ENCODE peak calls at places on chromosomes 11 and 22, in eight cellular contexts. One of them, this sample, is unnamed.

GRCh38 chr11:3958301-3958700 is 102.8 kb downstream of the STIM1 start:
- DNase-seq in tibial artery: no peak
- DNase-seq in heart right ventricle: no peak
- DNase-seq in dorsolateral prefrontal cortex: no peak
- DNase-seq in A673: no peak
- DNase-seq in retinal pigment epithelial cell: no peak
- DNase-seq in endothelial cell of umbilical vein: no peak
- DNase-seq in keratinocyte: no peak
- DNase-seq in this sample: no peak

GRCh38 chr11:69639843-69640242 is 1.1 kb upstream of the CCND1 start:
- DNase-seq in heart right ventricle: no peak
- DNase-seq in A673: no peak
- DNase-seq in retinal pigment epithelial cell: no peak
- DNase-seq in endothelial cell of umbilical vein: no peak
- DNase-seq in tibial artery: no peak
- DNase-seq in keratinocyte: no peak
- DNase-seq in dorsolateral prefrontal cortex: no peak
- DNase-seq in this sample: no peak

GRCh38 chr11:121153472-121153871 is 52.4 kb downstream of the TECTA start:
- DNase-seq in endothelial cell of umbilical vein: no peak
- DNase-seq in keratinocyte: no peak
- DNase-seq in tibial artery: no peak
- DNase-seq in retinal pigment epithelial cell: no peak
- DNase-seq in dorsolateral prefrontal cortex: no peak
- DNase-seq in heart right ventricle: no peak
- DNase-seq in A673: no peak
- DNase-seq in this sample: no peak

GRCh38 chr22:24402460-24403192 is 24.8 kb upstream of the ADORA2A start:
- DNase-seq in dorsolateral prefrontal cortex: peak; percentile 63
- DNase-seq in endothelial cell of umbilical vein: peak; percentile 97
- DNase-seq in heart right ventricle: peak; percentile 90
- DNase-seq in A673: peak; percentile 81
- DNase-seq in retinal pigment epithelial cell: peak; percentile 77
- DNase-seq in tibial artery: peak; percentile 88
- DNase-seq in keratinocyte: peak; percentile 28
- DNase-seq in this sample: peak; percentile 92

GRCh38 chr22:26903030-26903856 is 245.9 kb downstream of the MIAT start:
- DNase-seq in keratinocyte: no peak
- DNase-seq in heart right ventricle: no peak
- DNase-seq in endothelial cell of umbilical vein: no peak
- DNase-seq in A673: peak; percentile 83
- DNase-seq in tibial artery: no peak
- DNase-seq in dorsolateral prefrontal cortex: peak; percentile 18
- DNase-seq in retinal pigment epithelial cell: no peak
- DNase-seq in this sample: no peak

GRCh38 chr11:34318111-34319037 is 39.4 kb downstream of the ABTB2 start:
- DNase-seq in endothelial cell of umbilical vein: no peak
- DNase-seq in dorsolateral prefrontal cortex: no peak
- DNase-seq in A673: no peak
- DNase-seq in tibial artery: no peak
- DNase-seq in keratinocyte: no peak
- DNase-seq in retinal pigment epithelial cell: peak; percentile 46
- DNase-seq in heart right ventricle: no peak
- DNase-seq in this sample: peak; percentile 17

GRCh38 chr11:120132645-120133185 is 5.2 kb downstream of the TRIM29 start:
- DNase-seq in A673: no peak
- DNase-seq in endothelial cell of umbilical vein: no peak
- DNase-seq in dorsolateral prefrontal cortex: no peak
- DNase-seq in tibial artery: no peak
- DNase-seq in heart right ventricle: no peak
- DNase-seq in retinal pigment epithelial cell: no peak
- DNase-seq in keratinocyte: no peak
- DNase-seq in this sample: no peak

GRCh38 chr11:45366839-45367238 is 80.7 kb upstream of the SYT13 start:
- DNase-seq in endothelial cell of umbilical vein: no peak
- DNase-seq in retinal pigment epithelial cell: no peak
- DNase-seq in dorsolateral prefrontal cortex: no peak
- DNase-seq in tibial artery: no peak
- DNase-seq in A673: peak; percentile 64
- DNase-seq in heart right ventricle: no peak
- DNase-seq in keratinocyte: no peak
- DNase-seq in this sample: no peak

GRCh38 chr11:65384301-65384889 is 1.9 kb upstream of the SLC25A45 start:
- DNase-seq in A673: peak; percentile 56
- DNase-seq in tibial artery: no peak
- DNase-seq in heart right ventricle: no peak
- DNase-seq in dorsolateral prefrontal cortex: no peak
- DNase-seq in keratinocyte: no peak
- DNase-seq in endothelial cell of umbilical vein: peak; percentile 59
- DNase-seq in retinal pigment epithelial cell: no peak
- DNase-seq in this sample: no peak

GRCh38 chr11:27248430-27249207 is 114.4 kb downstream of the CCDC34 start:
- DNase-seq in keratinocyte: no peak
- DNase-seq in retinal pigment epithelial cell: no peak
- DNase-seq in A673: no peak
- DNase-seq in heart right ventricle: peak; percentile 41
- DNase-seq in endothelial cell of umbilical vein: no peak
- DNase-seq in tibial artery: no peak
- DNase-seq in dorsolateral prefrontal cortex: no peak
- DNase-seq in this sample: no peak

GRCh38 chr11:67410369-67410831 is 5.1 kb upstream of the CARNS1 start:
- DNase-seq in retinal pigment epithelial cell: no peak
- DNase-seq in tibial artery: no peak
- DNase-seq in keratinocyte: no peak
- DNase-seq in A673: no peak
- DNase-seq in heart right ventricle: no peak
- DNase-seq in endothelial cell of umbilical vein: no peak
- DNase-seq in dorsolateral prefrontal cortex: peak; percentile 84
- DNase-seq in this sample: no peak

GRCh38 chr22:44363214-44363979 is 50.6 kb upstream of the SHISAL1 start:
- DNase-seq in keratinocyte: peak; percentile 75
- DNase-seq in dorsolateral prefrontal cortex: peak; percentile 22
- DNase-seq in heart right ventricle: peak; percentile 92
- DNase-seq in tibial artery: peak; percentile 87
- DNase-seq in A673: no peak
- DNase-seq in endothelial cell of umbilical vein: peak; percentile 85
- DNase-seq in retinal pigment epithelial cell: peak; percentile 37
- DNase-seq in this sample: peak; percentile 91

GRCh38 chr11:71971676-71972075 is 27.0 kb upstream of the IL18BP start:
- DNase-seq in retinal pigment epithelial cell: no peak
- DNase-seq in A673: peak; percentile 9
- DNase-seq in tibial artery: no peak
- DNase-seq in endothelial cell of umbilical vein: no peak
- DNase-seq in keratinocyte: no peak
- DNase-seq in dorsolateral prefrontal cortex: no peak
- DNase-seq in heart right ventricle: no peak
- DNase-seq in this sample: no peak

GRCh38 chr22:37647928-37648327 is 8.5 kb downstream of the SH3BP1 start:
- DNase-seq in dorsolateral prefrontal cortex: no peak
- DNase-seq in heart right ventricle: no peak
- DNase-seq in A673: peak; percentile 91
- DNase-seq in endothelial cell of umbilical vein: no peak
- DNase-seq in tibial artery: no peak
- DNase-seq in retinal pigment epithelial cell: peak; percentile 96
- DNase-seq in keratinocyte: no peak
- DNase-seq in this sample: no peak

GRCh38 chr11:61598886-61599868 is 18.3 kb upstream of the SYT7 start:
- DNase-seq in endothelial cell of umbilical vein: no peak
- DNase-seq in retinal pigment epithelial cell: no peak
- DNase-seq in heart right ventricle: peak; percentile 38
- DNase-seq in dorsolateral prefrontal cortex: peak; percentile 35
- DNase-seq in tibial artery: no peak
- DNase-seq in A673: no peak
- DNase-seq in keratinocyte: no peak
- DNase-seq in this sample: no peak

GRCh38 chr11:119885067-119885466 is 156.1 kb upstream of the NECTIN1 start:
- DNase-seq in A673: no peak
- DNase-seq in tibial artery: no peak
- DNase-seq in heart right ventricle: no peak
- DNase-seq in endothelial cell of umbilical vein: no peak
- DNase-seq in retinal pigment epithelial cell: no peak
- DNase-seq in keratinocyte: no peak
- DNase-seq in dorsolateral prefrontal cortex: no peak
- DNase-seq in this sample: no peak

GRCh38 chr11:19344661-19345518 is 104.1 kb upstream of the E2F8 start:
- DNase-seq in heart right ventricle: peak; percentile 34
- DNase-seq in A673: peak; percentile 18
- DNase-seq in keratinocyte: peak; percentile 41
- DNase-seq in dorsolateral prefrontal cortex: peak; percentile 79
- DNase-seq in endothelial cell of umbilical vein: peak; percentile 43
- DNase-seq in retinal pigment epithelial cell: no peak
- DNase-seq in tibial artery: peak; percentile 60
- DNase-seq in this sample: peak; percentile 73

GRCh38 chr11:61971177-61972111 is 4.0 kb upstream of the FTH1 start:
- DNase-seq in retinal pigment epithelial cell: peak; percentile 99
- DNase-seq in A673: peak; percentile 99
- DNase-seq in keratinocyte: peak; percentile 95
- DNase-seq in endothelial cell of umbilical vein: peak; percentile 99
- DNase-seq in dorsolateral prefrontal cortex: peak; percentile 95
- DNase-seq in heart right ventricle: peak; percentile 99
- DNase-seq in tibial artery: peak; percentile 99
- DNase-seq in this sample: peak; percentile 92

GRCh38 chr11:34366522-34366921 is 8.7 kb upstream of the ABTB2 start:
- DNase-seq in dorsolateral prefrontal cortex: no peak
- DNase-seq in endothelial cell of umbilical vein: peak; percentile 14
- DNase-seq in tibial artery: no peak
- DNase-seq in heart right ventricle: no peak
- DNase-seq in keratinocyte: no peak
- DNase-seq in retinal pigment epithelial cell: no peak
- DNase-seq in A673: peak; percentile 74
- DNase-seq in this sample: peak; percentile 78

GRCh38 chr11:2709429-2709828 is 9.6 kb upstream of the KCNQ1OT1 start:
- DNase-seq in tibial artery: no peak
- DNase-seq in A673: no peak
- DNase-seq in dorsolateral prefrontal cortex: no peak
- DNase-seq in retinal pigment epithelial cell: no peak
- DNase-seq in heart right ventricle: no peak
- DNase-seq in endothelial cell of umbilical vein: no peak
- DNase-seq in keratinocyte: no peak
- DNase-seq in this sample: no peak

GRCh38 chr11:2711161-2711560 is 11.4 kb upstream of the KCNQ1OT1 start:
- DNase-seq in heart right ventricle: no peak
- DNase-seq in A673: no peak
- DNase-seq in dorsolateral prefrontal cortex: no peak
- DNase-seq in tibial artery: no peak
- DNase-seq in endothelial cell of umbilical vein: no peak
- DNase-seq in keratinocyte: no peak
- DNase-seq in retinal pigment epithelial cell: no peak
- DNase-seq in this sample: no peak

GRCh38 chr11:2708151-2708581 is 8.4 kb upstream of the KCNQ1OT1 start:
- DNase-seq in dorsolateral prefrontal cortex: no peak
- DNase-seq in keratinocyte: no peak
- DNase-seq in heart right ventricle: no peak
- DNase-seq in tibial artery: peak; percentile 47
- DNase-seq in endothelial cell of umbilical vein: no peak
- DNase-seq in A673: no peak
- DNase-seq in retinal pigment epithelial cell: no peak
- DNase-seq in this sample: no peak

GRCh38 chr11:2707736-2708135 is 7.9 kb upstream of the KCNQ1OT1 start:
- DNase-seq in heart right ventricle: no peak
- DNase-seq in dorsolateral prefrontal cortex: no peak
- DNase-seq in endothelial cell of umbilical vein: no peak
- DNase-seq in keratinocyte: no peak
- DNase-seq in retinal pigment epithelial cell: no peak
- DNase-seq in tibial artery: no peak
- DNase-seq in A673: no peak
- DNase-seq in this sample: no peak

DNA sequence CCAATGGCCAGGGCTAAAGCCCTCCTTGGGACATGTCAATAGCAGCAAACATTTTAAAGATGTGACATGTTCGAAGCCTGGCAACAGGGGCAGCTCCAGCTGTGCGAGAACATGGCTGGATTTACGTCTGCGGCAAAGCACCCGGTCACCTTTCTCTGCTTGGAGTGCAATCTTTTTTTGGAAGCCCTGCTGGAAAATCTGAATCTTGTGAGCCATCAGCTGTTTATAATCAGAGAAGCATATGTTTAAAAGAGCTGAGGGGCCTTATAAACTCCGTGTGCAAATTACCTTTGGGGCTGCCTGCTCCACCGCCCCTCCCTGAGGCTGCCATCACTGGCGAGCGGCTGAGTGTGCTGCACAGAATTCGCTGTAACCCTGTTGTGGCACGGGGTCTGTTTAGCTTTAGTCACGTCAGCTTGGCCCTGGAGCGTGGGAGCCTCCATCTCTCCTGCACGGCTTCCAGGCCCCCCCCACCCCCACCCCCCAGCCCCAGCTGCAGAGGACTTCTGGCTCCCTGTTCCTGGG is 9.0 kb upstream of the KCNQ1OT1 start:
- DNase-seq in retinal pigment epithelial cell: no peak
- DNase-seq in endothelial cell of umbilical vein: no peak
- DNase-seq in tibial artery: no peak
- DNase-seq in keratinocyte: no peak
- DNase-seq in A673: no peak
- DNase-seq in dorsolateral prefrontal cortex: no peak
- DNase-seq in heart right ventricle: no peak
- DNase-seq in this sample: no peak
- H3K4me3 ChIP-seq in retinal pigment epithelial cell: no peak overlapping the region
- H3K4me3 ChIP-seq in endothelial cell of umbilical vein: no peak overlapping the region
- H3K4me3 ChIP-seq in tibial artery: peak overlapping the region; percentile 3
- H3K4me3 ChIP-seq in keratinocyte: no peak overlapping the region
- H3K4me3 ChIP-seq in A673: no peak overlapping the region
- H3K4me3 ChIP-seq in dorsolateral prefrontal cortex: no peak overlapping the region
- H3K4me3 ChIP-seq in heart right ventricle: no peak overlapping the region
- H3K4me3 ChIP-seq in this sample: no peak overlapping the region

GRCh38 chr11:9314291-9315077 is at the start of gene TMEM41B:
- DNase-seq in retinal pigment epithelial cell: peak; percentile 96
- DNase-seq in endothelial cell of umbilical vein: peak; percentile 98
- DNase-seq in dorsolateral prefrontal cortex: peak; percentile 94
- DNase-seq in A673: peak; percentile 98
- DNase-seq in tibial artery: peak; percentile 97
- DNase-seq in keratinocyte: peak; percentile 92
- DNase-seq in heart right ventricle: peak; percentile 98
- DNase-seq in this sample: peak; percentile 99
- TF ChIP-seq CTCF in retinal pigment epithelial cell: peak; percentile 24
- TF ChIP-seq CTCF in endothelial cell of umbilical vein: no peak
- TF ChIP-seq CTCF in dorsolateral prefrontal cortex: peak; percentile 42
- TF ChIP-seq CTCF in A673: no peak
- TF ChIP-seq CTCF in tibial artery: no peak
- TF ChIP-seq CTCF in keratinocyte: peak; percentile 26
- TF ChIP-seq CTCF in heart right ventricle: no peak
- TF ChIP-seq CTCF in this sample: peak; percentile 14

GRCh38 chr11:829116-829945 is 1.6 kb downstream of the CRACR2B start:
- DNase-seq in keratinocyte: no peak
- DNase-seq in tibial artery: no peak
- DNase-seq in endothelial cell of umbilical vein: peak; percentile 92
- DNase-seq in dorsolateral prefrontal cortex: no peak
- DNase-seq in retinal pigment epithelial cell: no peak
- DNase-seq in heart right ventricle: no peak
- DNase-seq in A673: no peak
- DNase-seq in this sample: no peak
- H3K4me3 ChIP-seq in keratinocyte: peak overlapping the region; percentile 42
- H3K4me3 ChIP-seq in tibial artery: peak overlapping the region; percentile 41
- H3K4me3 ChIP-seq in endothelial cell of umbilical vein: peak overlapping the region; percentile 34
- H3K4me3 ChIP-seq in dorsolateral prefrontal cortex: peak overlapping the region; percentile 20
- H3K4me3 ChIP-seq in retinal pigment epithelial cell: peak overlapping the region; percentile 36
- H3K4me3 ChIP-seq in heart right ventricle: peak overlapping the region; percentile 43
- H3K4me3 ChIP-seq in A673: peak overlapping the region; percentile 49
- H3K4me3 ChIP-seq in this sample: no peak overlapping the region

DNA sequence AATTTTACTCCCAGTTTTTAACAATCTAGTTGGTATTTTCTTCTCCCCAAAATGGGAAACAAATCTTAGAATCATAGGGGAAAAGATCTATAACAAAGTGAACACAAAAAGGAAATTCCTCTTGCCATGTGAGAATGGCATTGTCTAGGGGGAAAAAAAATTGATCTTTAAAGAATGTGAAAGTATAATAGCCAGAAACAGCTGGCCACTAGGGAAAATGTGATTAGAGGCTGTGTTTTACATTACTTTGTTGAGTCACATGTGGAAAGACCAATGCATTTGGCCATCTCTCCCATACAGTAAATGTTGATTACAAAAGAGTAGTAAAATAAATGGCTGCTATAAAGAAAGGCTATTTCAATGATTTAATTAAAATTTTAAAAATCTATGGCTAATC is 30.7 kb downstream of the CHEK2 start:
- DNase-seq in endothelial cell of umbilical vein: peak; percentile 90
- DNase-seq in A673: peak; percentile 31
- DNase-seq in dorsolateral prefrontal cortex: no peak
- DNase-seq in heart right ventricle: no peak
- DNase-seq in keratinocyte: no peak
- DNase-seq in tibial artery: no peak
- DNase-seq in retinal pigment epithelial cell: no peak
- DNase-seq in this sample: no peak
- TF ChIP-seq CTCF in endothelial cell of umbilical vein: no peak
- TF ChIP-seq CTCF in A673: no peak
- TF ChIP-seq CTCF in dorsolateral prefrontal cortex: no peak
- TF ChIP-seq CTCF in heart right ventricle: no peak
- TF ChIP-seq CTCF in keratinocyte: no peak
- TF ChIP-seq CTCF in tibial artery: no peak
- TF ChIP-seq CTCF in retinal pigment epithelial cell: no peak
- TF ChIP-seq CTCF in this sample: no peak